ENCODE peak calls at places on chromosomes 5 and 9, in six cellular contexts. Y is CD8-positive, alpha-beta T cell; I is occipital lobe; Z is EL; A is type B pancreatic cell; N is ELF-1. U is an unnamed sample.

GRCh38 chr5:175479125-175479881 is 943 bp downstream of the SFXN1 start:
- DNase-seq in I (no peak), N (peak; percentile 26), Z (no peak), Y (no peak), A (no peak), U (no peak)

GRCh38 chr5:36033050-36033449 is 33.6 kb downstream of the UGT3A2 start:
- DNase-seq in Z (no peak), A (no peak), N (no peak), Y (no peak), I (no peak), U (no peak)

GRCh38 chr5:157290156-157290980 is 24.4 kb downstream of the CYFIP2 start:
- DNase-seq in I (no peak), N (peak; percentile 63), Y (no peak), A (no peak), Z (peak; percentile 86), U (no peak)

GRCh38 chr9:87002517-87002916 is 55.2 kb upstream of the GAS1 start:
- DNase-seq in N (no peak), A (no peak), I (no peak), Z (no peak), Y (no peak), U (no peak)

GRCh38 chr5:65900746-65901145 is 25.6 kb upstream of the ERBIN start:
- DNase-seq in Z (no peak), Y (no peak), N (no peak), I (no peak), A (no peak), U (no peak)

GRCh38 chr5:39624268-39624886 is 199.6 kb upstream of the DAB2 start:
- DNase-seq in Z (peak; percentile 52), A (no peak), I (no peak), Y (no peak), N (no peak), U (no peak)

GRCh38 chr9:97502222-97502983 is 937 bp downstream of the TMOD1 start:
- DNase-seq in N (peak; percentile 34), Z (no peak), I (no peak), A (no peak), Y (no peak), U (no peak)

GRCh38 chr5:161778796-161779195 is 69.1 kb upstream of the GABRA1 start:
- DNase-seq in Z (no peak), Y (no peak), N (no peak), I (no peak), A (no peak), U (no peak)

GRCh38 chr9:132833451-132834130 is 44.5 kb downstream of the AK8 start:
- DNase-seq in Z (no peak), A (no peak), N (peak; percentile 80), I (no peak), Y (no peak), U (no peak)

GRCh38 chr9:79057576-79057975 is 514.2 kb upstream of the TLE4 start:
- DNase-seq in Z (no peak), I (no peak), Y (no peak), A (no peak), N (no peak), U (no peak)

GRCh38 chr9:113274474-113275146 is 762 bp downstream of the CDC26 start:
- DNase-seq in Y (no peak), A (no peak), Z (peak; percentile 69), N (peak; percentile 58), I (no peak), U (no peak)

GRCh38 chr9:113887436-113887835 is 11.3 kb downstream of the ZNF618 start:
- DNase-seq in A (no peak), N (peak; percentile 34), I (no peak), Z (no peak), Y (no peak), U (no peak)